ENCODE peak calls at places on chromosomes 12 and 14, in five cellular contexts. E, H, K, B and Y are unnamed samples. For H3K4me1, the result is how much of the 10 kb centered on the place peaks cover.

GRCh38 chr12:15011162-15011561 is 38.3 kb downstream of the PDE6H start:
- DNase-seq in E (no peak), H (no peak), K (no peak), B (no peak), Y (no peak)

GRCh38 chr14:76763362-76764041 is 2.2 kb downstream of the VASH1 start:
- DNase-seq in E (no peak), H (no peak), K (peak), B (no peak), Y (no peak)

GRCh38 chr12:78671295-78671694 is 193.3 kb upstream of the SYT1 start:
- DNase-seq in E (no peak), H (peak), K (peak), B (no peak), Y (no peak)

GRCh38 chr14:80350707-80351106 is 139.4 kb upstream of the DIO2 start:
- DNase-seq in E (no peak), H (peak), K (no peak), B (no peak), Y (no peak)

GRCh38 chr12:11015775-11016430 is 6.5 kb downstream of the TAS2R19 start:
- DNase-seq in E (no peak), H (no peak), K (peak), B (no peak), Y (no peak)

GRCh38 chr14:32006267-32007110 is 70.6 kb upstream of the ARHGAP5 start:
- DNase-seq in E (peak), H (no peak), K (no peak), B (no peak), Y (no peak)

GRCh38 chr14:101061411-101062064 is 158.0 kb upstream of the RTL1 start:
- DNase-seq in E (no peak), H (no peak), K (no peak), B (no peak), Y (peak)

GRCh38 chr12:27772328-27773049 is 7.5 kb upstream of the KLHL42 start:
- DNase-seq in E (no peak), H (peak), K (peak), B (no peak), Y (no peak)

GRCh38 chr14:26404927-26405326 is 192.9 kb downstream of the NOVA1 start:
- DNase-seq in E (no peak), H (no peak), K (no peak), B (no peak), Y (no peak)

GRCh38 chr12:87201598-87201997 is 827.6 kb downstream of the C12orf50 start:
- DNase-seq in E (no peak), H (no peak), K (no peak), B (no peak), Y (no peak)

GRCh38 chr12:6279631-6280030 is 30.9 kb upstream of the PLEKHG6 start:
- DNase-seq in E (no peak), H (no peak), K (no peak), B (no peak), Y (no peak)

GRCh38 chr12:6279256-6279628 is 31.2 kb upstream of the PLEKHG6 start:
- DNase-seq in E (no peak), H (no peak), K (no peak), B (no peak), Y (no peak)

GRCh38 chr12:6276936-6277615 is 33.4 kb upstream of the PLEKHG6 start:
- DNase-seq in E (no peak), H (peak), K (peak), B (no peak), Y (no peak)

GRCh38 chr12:6278439-6279255 is 31.8 kb upstream of the PLEKHG6 start:
- DNase-seq in E (peak), H (peak), K (peak), B (peak), Y (peak)

DNA sequence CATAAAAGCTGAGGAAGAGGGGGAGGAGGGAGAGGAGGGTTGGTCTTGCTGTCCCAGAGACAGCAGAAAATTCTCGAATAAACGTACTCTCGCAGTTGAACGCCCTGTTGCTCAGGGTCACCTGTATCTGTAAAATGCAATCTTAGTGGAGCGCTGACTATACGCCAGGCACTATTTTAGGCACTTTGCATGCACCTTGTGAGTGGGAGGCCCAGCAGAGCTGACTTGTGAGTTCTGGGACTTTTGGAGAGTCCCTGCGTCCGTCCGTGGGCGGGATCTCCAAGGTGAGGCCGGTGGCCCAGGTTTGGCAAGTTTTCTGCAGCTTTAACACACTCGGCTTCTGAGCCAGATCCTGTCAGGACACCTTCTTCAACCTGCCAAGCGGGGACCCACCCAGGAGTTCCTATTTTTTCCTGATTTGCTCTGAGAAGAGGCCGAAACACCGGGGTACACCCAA is 32.5 kb upstream of the PLEKHG6 start:
- DNase-seq in E (no peak), H (peak), K (no peak), B (no peak), Y (no peak)
- H3K4me1 ChIP-seq in E (under half), H (half or more), K (under half), B (under half), Y (under half)

DNA sequence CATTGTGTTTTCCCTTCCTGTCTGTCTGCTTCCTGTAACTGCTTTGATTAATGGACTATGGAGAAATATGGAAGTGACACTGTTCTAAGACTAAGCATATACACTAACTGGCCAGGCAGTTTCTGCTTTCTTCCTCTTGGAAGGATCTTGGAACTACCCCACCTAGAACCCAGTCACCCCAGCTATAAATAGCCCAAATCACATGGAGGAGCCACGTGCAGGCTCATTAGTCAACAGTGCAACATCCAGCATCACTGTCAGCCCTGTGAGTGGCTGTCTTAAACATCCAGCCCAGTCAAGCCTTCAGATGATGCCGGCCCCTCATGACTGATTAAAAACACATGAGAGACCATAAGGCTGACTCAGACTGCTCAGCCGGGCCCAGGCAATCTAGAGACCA is 39.2 kb downstream of the BCAT1 start:
- DNase-seq in E (no peak), H (peak), K (peak), B (no peak), Y (no peak)
- H3K4me1 ChIP-seq in E (under half), H (under half), K (under half), B (under half), Y (under half)

GRCh38 chr12:116133149-116133548 is 144.3 kb downstream of the MED13L start:
- DNase-seq in E (no peak), H (peak), K (no peak), B (no peak), Y (no peak)

GRCh38 chr12:116128779-116129178 is 148.7 kb downstream of the MED13L start:
- DNase-seq in E (no peak), H (no peak), K (no peak), B (no peak), Y (no peak)

GRCh38 chr12:116127858-116128257 is 149.6 kb downstream of the MED13L start:
- DNase-seq in E (no peak), H (no peak), K (no peak), B (no peak), Y (no peak)

GRCh38 chr12:116133609-116134214 is 143.8 kb downstream of the MED13L start:
- DNase-seq in E (no peak), H (no peak), K (no peak), B (no peak), Y (no peak)

GRCh38 chr12:116130431-116130830 is 147.1 kb downstream of the MED13L start:
- DNase-seq in E (no peak), H (no peak), K (peak), B (no peak), Y (no peak)
- H3K4me1 ChIP-seq in E (half or more), H (under half), K (under half), B (under half), Y (half or more)

GRCh38 chr14:45728448-45729225 is 475.6 kb upstream of the MIS18BP1 start:
- DNase-seq in E (no peak), H (no peak), K (no peak), B (no peak), Y (no peak)
- H3K4me1 ChIP-seq in E (under half), H (under half), K (under half), B (under half), Y (under half)